ENCODE peak calls at places on chromosomes 1 and 21, in ten cellular contexts. T is AG04449, X is GM23338, K is mucosa of descending colon, C is astrocyte, Y is gastrocnemius medialis, H is IMR-90, O is psoas muscle, J is K562, U is brain microvascular endothelial cell. G is an unnamed sample.

GRCh38 chr1:235910357-235911299 is 43.9 kb upstream of the LYST start:
- DNase-seq in T (peak), K (no peak), X (peak), U (peak), C (peak), H (peak), Y (no peak), J (no peak), O (peak), G (no peak)

GRCh38 chr1:109481646-109482045 is 2.1 kb upstream of the ATXN7L2 start:
- DNase-seq in U (no peak), H (no peak), X (no peak), K (no peak), Y (no peak), T (no peak), C (no peak), O (no peak), J (no peak), G (no peak)

GRCh38 chr1:245092638-245092976 is 62.2 kb upstream of the KIF26B start:
- DNase-seq in C (no peak), X (no peak), K (no peak), O (no peak), T (no peak), U (no peak), Y (no peak), J (no peak), H (no peak), G (no peak)

GRCh38 chr21:36041910-36042309 is 18.4 kb downstream of the SETD4 start:
- DNase-seq in K (no peak), C (no peak), O (no peak), Y (no peak), H (no peak), X (no peak), T (no peak), J (no peak), U (no peak), G (no peak)

GRCh38 chr1:240914506-240914905 is 302.6 kb upstream of the GREM2 start:
- DNase-seq in T (no peak), Y (no peak), U (no peak), K (no peak), J (no peak), C (no peak), O (no peak), H (no peak), X (no peak), G (no peak)

GRCh38 chr1:161910516-161911077 is 113.1 kb downstream of the OLFML2B start:
- DNase-seq in C (peak), O (no peak), K (no peak), X (no peak), J (no peak), T (no peak), H (peak), Y (no peak), U (no peak), G (no peak)

GRCh38 chr1:8939362-8939995 is 6.2 kb upstream of the CA6 start:
- DNase-seq in K (no peak), J (no peak), C (peak), H (peak), O (no peak), X (no peak), T (no peak), Y (no peak), U (no peak), G (no peak)

GRCh38 chr21:35011681-35012080 is 37.4 kb downstream of the RUNX1 start:
- DNase-seq in O (no peak), Y (no peak), T (no peak), H (peak), K (no peak), C (peak), J (no peak), U (no peak), X (no peak), G (no peak)

GRCh38 chr1:47418681-47419272 is 2.7 kb downstream of the FOXE3 start:
- DNase-seq in H (peak), O (no peak), K (no peak), C (no peak), T (no peak), X (no peak), Y (no peak), J (no peak), U (no peak), G (no peak)

GRCh38 chr1:19557609-19558051 is 72.3 kb upstream of the CAPZB start:
- DNase-seq in H (peak), K (no peak), Y (no peak), J (no peak), T (no peak), X (no peak), O (no peak), C (no peak), U (no peak), G (no peak)

GRCh38 chr1:205003358-205004145 is 39.5 kb upstream of the CNTN2 start:
- DNase-seq in C (no peak), T (no peak), X (peak), H (no peak), Y (no peak), K (no peak), O (no peak), U (no peak), J (no peak), G (peak)

GRCh38 chr1:21322681-21323016 is 32.4 kb upstream of the ECE1 start:
- DNase-seq in O (no peak), X (no peak), H (no peak), Y (no peak), T (no peak), K (no peak), U (no peak), J (no peak), C (no peak), G (no peak)

GRCh38 chr1:21325731-21326387 is 35.6 kb upstream of the ECE1 start:
- DNase-seq in J (no peak), K (no peak), H (no peak), C (no peak), T (no peak), Y (no peak), U (no peak), X (no peak), O (no peak), G (no peak)

GRCh38 chr1:21323091-21323490 is 32.8 kb upstream of the ECE1 start:
- DNase-seq in U (no peak), K (no peak), Y (no peak), C (peak), X (no peak), O (no peak), J (no peak), T (no peak), H (no peak), G (no peak)

GRCh38 chr1:21325231-21325718 is 35.0 kb upstream of the ECE1 start:
- DNase-seq in U (no peak), K (peak), O (no peak), X (no peak), H (no peak), C (no peak), J (no peak), Y (no peak), T (no peak), G (no peak)

GRCh38 chr1:21324368-21325137 is 34.3 kb upstream of the ECE1 start:
- DNase-seq in H (peak), X (no peak), K (peak), J (peak), Y (peak), U (peak), C (peak), T (no peak), O (peak), G (no peak)
- H3K4me3 ChIP-seq in H (no peak), X (no peak), K (no peak), J (no peak), Y (no peak), U (no peak), C (peak), T (peak), O (no peak), G (no peak)

DNA sequence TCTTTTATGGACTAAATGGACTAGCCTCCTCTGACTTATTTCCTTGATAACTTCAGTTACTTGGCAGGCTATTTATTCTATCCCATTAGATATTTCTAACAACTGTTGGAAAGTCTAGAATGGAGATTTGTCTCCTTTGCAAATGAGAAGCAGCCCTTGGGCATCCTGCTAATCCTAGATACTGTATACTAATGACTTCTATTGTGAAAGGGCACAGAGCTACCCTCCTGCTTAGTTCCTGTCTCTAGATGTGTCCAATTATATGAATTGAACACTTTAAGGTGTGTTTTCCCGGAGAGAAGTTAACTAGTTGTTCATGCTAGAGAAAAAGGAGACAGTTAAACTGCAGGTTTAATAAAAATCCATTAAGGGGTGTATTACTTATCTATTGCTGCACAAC is 10.2 kb upstream of the NCMAP start:
- DNase-seq in K (no peak), C (no peak), T (no peak), Y (no peak), J (no peak), U (no peak), O (no peak), H (no peak), X (no peak), G (no peak)
- H3K4me3 ChIP-seq in K (no peak), C (no peak), T (no peak), Y (no peak), J (no peak), U (no peak), O (no peak), H (no peak), X (no peak), G (no peak)

DNA sequence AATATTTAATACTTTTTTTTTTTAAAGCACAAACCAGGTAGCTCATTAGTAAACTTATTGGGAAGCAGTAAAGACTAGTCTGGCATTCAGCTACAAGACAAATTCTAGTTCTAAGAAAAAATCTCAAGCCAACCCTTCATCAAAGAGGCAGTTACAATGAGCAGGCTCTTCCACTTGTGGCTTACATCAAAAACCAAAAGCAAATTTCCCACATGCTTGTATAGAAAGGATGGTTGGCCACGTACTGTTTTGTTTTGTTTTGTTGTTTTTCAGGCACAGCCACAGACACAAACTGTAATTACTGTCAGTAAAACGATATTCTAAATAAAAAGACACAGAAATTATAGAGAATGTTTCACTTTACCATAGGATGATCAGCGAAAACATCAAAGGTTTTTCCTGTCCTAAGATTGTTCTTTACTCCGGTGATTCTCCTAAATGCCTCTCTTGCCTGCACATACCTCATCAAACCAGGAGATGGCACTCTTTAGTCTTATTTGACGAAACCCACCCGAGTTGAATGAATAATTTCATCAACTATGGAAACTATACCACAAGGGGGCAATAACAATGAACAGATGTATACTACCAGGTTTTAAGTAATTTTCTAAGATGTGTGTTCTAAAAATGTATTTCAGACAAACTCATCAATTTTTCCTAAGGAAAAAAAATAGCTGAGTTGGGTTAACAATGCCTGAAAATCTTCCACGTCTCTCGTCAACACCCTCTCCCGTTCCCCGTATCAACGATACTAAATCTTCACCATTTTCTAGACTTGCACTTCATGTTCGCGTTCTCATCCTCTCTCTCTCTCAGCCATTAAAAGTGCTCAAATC is 26.9 kb downstream of the RPL5 start:
- DNase-seq in U (peak), H (peak), C (peak), J (peak), K (no peak), Y (peak), T (peak), O (no peak), X (peak), G (peak)
- H3K4me3 ChIP-seq in U (no peak), H (no peak), C (no peak), J (no peak), K (no peak), Y (peak), T (no peak), O (peak), X (no peak), G (no peak)

GRCh38 chr1:28326505-28326904 is 2.3 kb upstream of the MED18 start:
- DNase-seq in Y (no peak), K (no peak), J (no peak), C (no peak), O (no peak), U (no peak), H (no peak), X (no peak), T (no peak), G (no peak)
- H3K4me3 ChIP-seq in Y (no peak), K (no peak), J (no peak), C (no peak), O (no peak), U (no peak), H (no peak), X (no peak), T (no peak), G (no peak)

GRCh38 chr1:193457676-193458075 is 271.3 kb upstream of the B3GALT2 start:
- DNase-seq in C (peak), Y (no peak), T (no peak), U (no peak), X (no peak), J (no peak), O (no peak), K (no peak), H (peak), G (no peak)

GRCh38 chr1:193456883-193457282 is 270.5 kb upstream of the B3GALT2 start:
- DNase-seq in O (no peak), U (no peak), C (peak), T (no peak), J (no peak), H (peak), K (no peak), X (no peak), Y (no peak), G (no peak)

GRCh38 chr1:193463518-193463917 is 277.1 kb upstream of the B3GALT2 start:
- DNase-seq in T (no peak), K (no peak), J (no peak), H (no peak), X (no peak), Y (no peak), C (no peak), U (no peak), O (no peak), G (no peak)

GRCh38 chr1:193458628-193459027 is 272.2 kb upstream of the B3GALT2 start:
- DNase-seq in O (no peak), U (no peak), C (peak), K (no peak), X (no peak), H (no peak), T (no peak), Y (no peak), J (no peak), G (no peak)

GRCh38 chr1:193462629-193463320 is 276.4 kb upstream of the B3GALT2 start:
- DNase-seq in O (no peak), H (peak), U (peak), K (no peak), J (no peak), X (peak), T (no peak), Y (no peak), C (peak), G (no peak)
- H3K4me3 ChIP-seq in O (no peak), H (no peak), U (no peak), K (no peak), J (no peak), X (no peak), T (no peak), Y (no peak), C (no peak), G (no peak)

DNA sequence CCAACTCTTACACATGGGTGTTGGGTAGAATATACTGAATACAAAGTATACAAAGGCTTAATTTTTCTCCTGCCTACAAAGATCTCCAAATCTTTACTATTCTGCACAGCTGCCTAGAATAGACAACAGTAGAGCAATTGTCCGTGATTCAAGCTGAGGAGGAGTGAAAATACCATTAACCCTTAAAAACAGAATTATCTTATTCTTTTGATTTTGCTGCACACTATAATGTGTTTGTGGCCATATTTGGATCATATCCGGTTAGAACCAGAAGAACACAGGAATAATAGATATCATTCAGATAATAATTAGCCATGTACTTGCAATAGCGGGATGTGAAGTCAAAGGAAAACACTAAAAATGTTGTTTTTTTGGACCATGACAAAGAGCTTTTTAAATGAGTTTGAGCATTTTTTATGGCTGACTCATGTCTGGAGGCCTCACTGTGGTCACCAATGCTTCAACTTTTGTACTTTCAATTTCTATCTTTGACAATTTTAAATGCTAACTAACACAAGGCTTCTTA is 197.6 kb upstream of the FOXD3 start:
- DNase-seq in T (peak), H (peak), K (no peak), Y (no peak), U (peak), X (no peak), J (no peak), C (peak), O (no peak), G (no peak)
- H3K4me3 ChIP-seq in T (no peak), H (no peak), K (no peak), Y (no peak), U (no peak), X (no peak), J (no peak), C (peak), O (no peak), G (no peak)

DNA sequence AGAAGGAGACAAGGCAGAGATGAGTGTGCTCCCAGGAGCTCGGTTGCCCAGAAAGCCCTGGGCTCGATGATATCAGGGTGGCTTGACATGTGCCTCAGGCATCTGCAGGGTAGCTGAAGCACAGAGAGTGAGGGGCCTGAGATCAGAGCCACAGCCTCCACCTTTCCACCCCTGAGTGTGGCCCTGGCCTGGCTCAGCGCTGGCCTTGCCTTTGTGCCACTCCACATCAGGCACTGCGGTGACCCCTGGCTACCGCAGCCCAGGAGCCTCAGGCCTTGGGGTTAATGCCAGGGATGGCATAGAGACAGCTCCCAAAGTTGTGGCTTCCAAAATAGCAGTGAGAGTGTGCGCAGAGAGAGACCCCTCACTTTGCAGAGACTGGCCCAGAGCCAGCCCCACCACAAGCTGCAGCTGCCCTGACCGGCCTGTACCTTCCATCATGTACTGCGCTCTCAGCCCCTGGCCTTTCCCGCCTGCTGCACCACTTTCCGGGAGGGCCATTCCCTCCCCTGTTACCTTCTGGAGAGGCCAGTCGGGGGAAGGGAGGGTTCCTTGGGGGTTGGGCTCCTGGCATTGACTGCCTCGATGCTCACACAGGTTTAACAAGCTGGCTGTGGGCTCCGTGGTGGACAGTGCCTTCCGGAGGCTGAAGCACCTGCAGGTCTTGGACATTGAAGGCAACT is 19.5 kb downstream of the PODN start:
- DNase-seq in U (no peak), C (no peak), K (no peak), J (no peak), T (no peak), H (no peak), X (no peak), Y (no peak), O (peak), G (no peak)
- H3K4me3 ChIP-seq in U (no peak), C (no peak), K (no peak), J (no peak), T (no peak), H (no peak), X (no peak), Y (no peak), O (no peak), G (no peak)

GRCh38 chr1:36884801-36885200 is 149.5 kb downstream of the GRIK3 start:
- DNase-seq in K (no peak), H (no peak), C (no peak), T (no peak), Y (no peak), X (no peak), O (no peak), J (no peak), U (no peak), G (no peak)
- H3K4me3 ChIP-seq in K (no peak), H (no peak), C (no peak), T (no peak), Y (no peak), X (no peak), O (no peak), J (no peak), U (no peak), G (no peak)

G was measured in WERI-Rb-1.